ENCODE peak calls at places on chromosomes 11 and 22, in four cellular contexts. One of them, this sample, is unnamed.
A peak's percentile ranks its signal among the peaks of the same experiment; 100 is the strongest.

GRCh38 chr22:37260939-37261338 is 16.9 kb upstream of the RAC2 start:
- DNase-seq in body of pancreas: peak; percentile 55
- DNase-seq in heart right ventricle: peak; percentile 50
- DNase-seq in tibial nerve: peak; percentile 47
- DNase-seq in this sample: peak; percentile 44

GRCh38 chr22:37999640-38000272 is 15.4 kb upstream of the SOX10 start:
- DNase-seq in body of pancreas: no peak
- DNase-seq in heart right ventricle: no peak
- DNase-seq in tibial nerve: no peak
- DNase-seq in this sample: no peak

GRCh38 chr22:42714768-42715430 is 5.8 kb downstream of the A4GALT start:
- DNase-seq in body of pancreas: no peak
- DNase-seq in heart right ventricle: no peak
- DNase-seq in tibial nerve: no peak
- DNase-seq in this sample: no peak

GRCh38 chr11:132817387-132817786 is 714.9 kb downstream of the OPCML start:
- DNase-seq in body of pancreas: no peak
- DNase-seq in heart right ventricle: no peak
- DNase-seq in tibial nerve: no peak
- DNase-seq in this sample: no peak

GRCh38 chr11:126317681-126318641 is 14.1 kb downstream of the DCPS start:
- DNase-seq in body of pancreas: peak; percentile 32
- DNase-seq in heart right ventricle: peak; percentile 81
- DNase-seq in tibial nerve: peak; percentile 83
- DNase-seq in this sample: no peak

GRCh38 chr11:84144531-84144930 is 858.4 kb upstream of the CCDC90B start:
- DNase-seq in body of pancreas: no peak
- DNase-seq in heart right ventricle: no peak
- DNase-seq in tibial nerve: no peak
- DNase-seq in this sample: no peak

GRCh38 chr11:101723371-101723770 is 139.6 kb upstream of the TRPC6 start:
- DNase-seq in body of pancreas: no peak
- DNase-seq in heart right ventricle: no peak
- DNase-seq in tibial nerve: no peak
- DNase-seq in this sample: no peak

GRCh38 chr11:133070053-133070713 is 462.1 kb downstream of the OPCML start:
- DNase-seq in body of pancreas: no peak
- DNase-seq in heart right ventricle: no peak
- DNase-seq in tibial nerve: no peak
- DNase-seq in this sample: no peak

GRCh38 chr11:65415499-65416340 is 6.9 kb upstream of the NEAT1 start:
- DNase-seq in body of pancreas: no peak
- DNase-seq in heart right ventricle: no peak
- DNase-seq in tibial nerve: no peak
- DNase-seq in this sample: no peak

GRCh38 chr22:27075891-27076290 is 418.5 kb downstream of the MIAT start:
- DNase-seq in body of pancreas: no peak
- DNase-seq in heart right ventricle: no peak
- DNase-seq in tibial nerve: no peak
- DNase-seq in this sample: no peak

GRCh38 chr11:125214466-125215204 is 50.1 kb downstream of the PKNOX2 start:
- DNase-seq in body of pancreas: no peak
- DNase-seq in heart right ventricle: peak; percentile 72
- DNase-seq in tibial nerve: no peak
- DNase-seq in this sample: no peak

GRCh38 chr22:26885441-26886261 is 228.3 kb downstream of the MIAT start:
- DNase-seq in body of pancreas: no peak
- DNase-seq in heart right ventricle: no peak
- DNase-seq in tibial nerve: no peak
- DNase-seq in this sample: no peak

GRCh38 chr11:90738799-90739198 is 516.0 kb upstream of the CHORDC1 start:
- DNase-seq in body of pancreas: no peak
- DNase-seq in heart right ventricle: no peak
- DNase-seq in tibial nerve: no peak
- DNase-seq in this sample: no peak

GRCh38 chr11:64787526-64788320 is 9.4 kb upstream of the SF1 start:
- DNase-seq in body of pancreas: peak; percentile 77
- DNase-seq in heart right ventricle: peak; percentile 34
- DNase-seq in tibial nerve: peak; percentile 51
- DNase-seq in this sample: peak; percentile 71

GRCh38 chr11:118007040-118007439 is 20.8 kb downstream of the IL10RA start:
- DNase-seq in body of pancreas: no peak
- DNase-seq in heart right ventricle: no peak
- DNase-seq in tibial nerve: no peak
- DNase-seq in this sample: no peak
- H3K27ac ChIP-seq in body of pancreas: no peak overlapping the region
- H3K27ac ChIP-seq in heart right ventricle: peak overlapping the region; percentile 95
- H3K27ac ChIP-seq in tibial nerve: peak overlapping the region; percentile 80
- H3K27ac ChIP-seq in this sample: no peak overlapping the region

GRCh38 chr11:35321111-35321510 is 98.2 kb downstream of the SLC1A2 start:
- DNase-seq in body of pancreas: no peak
- DNase-seq in heart right ventricle: no peak
- DNase-seq in tibial nerve: no peak
- DNase-seq in this sample: no peak

GRCh38 chr11:35322321-35322979 is 96.9 kb downstream of the SLC1A2 start:
- DNase-seq in body of pancreas: no peak
- DNase-seq in heart right ventricle: no peak
- DNase-seq in tibial nerve: no peak
- DNase-seq in this sample: no peak

GRCh38 chr11:35324183-35324582 is 95.2 kb downstream of the SLC1A2 start:
- DNase-seq in body of pancreas: no peak
- DNase-seq in heart right ventricle: no peak
- DNase-seq in tibial nerve: no peak
- DNase-seq in this sample: no peak

GRCh38 chr11:35323076-35323868 is 96.1 kb downstream of the SLC1A2 start:
- DNase-seq in body of pancreas: no peak
- DNase-seq in heart right ventricle: no peak
- DNase-seq in tibial nerve: no peak
- DNase-seq in this sample: no peak

GRCh38 chr11:35321532-35322320 is 97.6 kb downstream of the SLC1A2 start:
- DNase-seq in body of pancreas: peak; percentile 42
- DNase-seq in heart right ventricle: peak; percentile 65
- DNase-seq in tibial nerve: no peak
- DNase-seq in this sample: no peak
- H3K27ac ChIP-seq in body of pancreas: peak overlapping the region; percentile 88
- H3K27ac ChIP-seq in heart right ventricle: peak overlapping the region; percentile 36
- H3K27ac ChIP-seq in tibial nerve: no peak overlapping the region
- H3K27ac ChIP-seq in this sample: no peak overlapping the region

DNA sequence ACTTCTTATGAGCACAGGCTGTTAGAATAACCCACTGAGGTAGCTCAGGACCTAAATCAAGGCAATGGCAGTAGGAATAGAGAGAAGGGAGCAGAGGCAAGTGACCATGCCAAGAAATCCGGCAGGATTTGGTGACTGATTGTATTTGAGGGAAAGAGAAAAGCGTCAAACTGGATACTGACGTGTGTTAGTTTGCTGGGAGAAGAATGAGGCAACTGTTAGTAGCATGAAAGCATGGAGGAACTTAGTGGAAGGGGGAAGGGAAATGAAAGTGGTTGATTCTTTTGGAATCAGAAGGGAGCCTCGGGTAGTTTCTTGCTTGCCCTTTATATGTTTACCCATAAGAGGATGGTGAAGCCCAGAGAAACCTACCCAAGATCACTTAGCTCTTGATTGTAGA is 8.3 kb downstream of the PPFIBP2 start:
- DNase-seq in body of pancreas: no peak
- DNase-seq in heart right ventricle: no peak
- DNase-seq in tibial nerve: no peak
- DNase-seq in this sample: no peak
- H3K27ac ChIP-seq in body of pancreas: no peak overlapping the region
- H3K27ac ChIP-seq in heart right ventricle: peak overlapping the region; percentile 82
- H3K27ac ChIP-seq in tibial nerve: peak overlapping the region; percentile 75
- H3K27ac ChIP-seq in this sample: no peak overlapping the region

GRCh38 chr11:128515086-128515485 is 72.3 kb downstream of the ETS1 start:
- DNase-seq in body of pancreas: no peak
- DNase-seq in heart right ventricle: no peak
- DNase-seq in tibial nerve: no peak
- DNase-seq in this sample: no peak
- H3K27ac ChIP-seq in body of pancreas: peak overlapping the region; percentile 30
- H3K27ac ChIP-seq in heart right ventricle: peak overlapping the region; percentile 98
- H3K27ac ChIP-seq in tibial nerve: no peak overlapping the region
- H3K27ac ChIP-seq in this sample: peak overlapping the region; percentile 91

DNA sequence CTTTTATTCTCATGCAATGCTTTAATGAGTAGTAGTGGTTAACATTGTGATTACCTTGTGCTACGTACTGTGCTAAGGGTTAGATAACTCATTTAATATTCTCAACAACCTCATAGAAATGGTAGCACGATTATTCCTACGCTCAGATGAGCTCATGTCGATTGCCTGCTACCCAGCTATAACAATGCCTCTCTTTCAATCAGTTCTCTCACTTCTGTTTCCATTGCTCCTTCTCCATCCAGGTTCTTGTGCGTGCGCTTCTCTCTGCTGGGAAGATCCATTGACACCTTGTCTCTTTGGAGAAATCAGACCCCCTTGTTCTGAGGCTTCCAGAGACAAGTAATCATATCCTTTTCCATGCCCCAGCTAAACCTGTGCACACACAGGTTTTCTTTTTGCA is 120.8 kb downstream of the NECTIN1 start:
- DNase-seq in body of pancreas: no peak
- DNase-seq in heart right ventricle: no peak
- DNase-seq in tibial nerve: no peak
- DNase-seq in this sample: no peak
- H3K27ac ChIP-seq in body of pancreas: no peak overlapping the region
- H3K27ac ChIP-seq in heart right ventricle: no peak overlapping the region
- H3K27ac ChIP-seq in tibial nerve: no peak overlapping the region
- H3K27ac ChIP-seq in this sample: no peak overlapping the region

GRCh38 chr11:76614471-76615183 is 55.9 kb downstream of the LRRC32 start:
- DNase-seq in body of pancreas: no peak
- DNase-seq in heart right ventricle: peak; percentile 71
- DNase-seq in tibial nerve: no peak
- DNase-seq in this sample: no peak
- H3K27ac ChIP-seq in body of pancreas: no peak overlapping the region
- H3K27ac ChIP-seq in heart right ventricle: peak overlapping the region; percentile 75
- H3K27ac ChIP-seq in tibial nerve: no peak overlapping the region
- H3K27ac ChIP-seq in this sample: no peak overlapping the region

GRCh38 chr11:6927030-6927617 is 898 bp downstream of the ZNF215 start:
- DNase-seq in body of pancreas: no peak
- DNase-seq in heart right ventricle: no peak
- DNase-seq in tibial nerve: no peak
- DNase-seq in this sample: no peak
- H3K27ac ChIP-seq in body of pancreas: peak overlapping the region; percentile 58
- H3K27ac ChIP-seq in heart right ventricle: peak overlapping the region; percentile 62
- H3K27ac ChIP-seq in tibial nerve: no peak overlapping the region
- H3K27ac ChIP-seq in this sample: no peak overlapping the region

GRCh38 chr11:16790484-16791240 is 52.2 kb downstream of the C11orf58 start:
- DNase-seq in body of pancreas: no peak
- DNase-seq in heart right ventricle: no peak
- DNase-seq in tibial nerve: no peak
- DNase-seq in this sample: no peak

GRCh38 chr11:16793511-16793910 is 55.1 kb downstream of the C11orf58 start:
- DNase-seq in body of pancreas: no peak
- DNase-seq in heart right ventricle: no peak
- DNase-seq in tibial nerve: no peak
- DNase-seq in this sample: no peak

GRCh38 chr11:16793009-16793408 is 54.6 kb downstream of the C11orf58 start:
- DNase-seq in body of pancreas: no peak
- DNase-seq in heart right ventricle: no peak
- DNase-seq in tibial nerve: no peak
- DNase-seq in this sample: no peak

GRCh38 chr11:16791494-16791961 is 53.1 kb downstream of the C11orf58 start:
- DNase-seq in body of pancreas: no peak
- DNase-seq in heart right ventricle: peak; percentile 28
- DNase-seq in tibial nerve: peak; percentile 49
- DNase-seq in this sample: no peak

DNA sequence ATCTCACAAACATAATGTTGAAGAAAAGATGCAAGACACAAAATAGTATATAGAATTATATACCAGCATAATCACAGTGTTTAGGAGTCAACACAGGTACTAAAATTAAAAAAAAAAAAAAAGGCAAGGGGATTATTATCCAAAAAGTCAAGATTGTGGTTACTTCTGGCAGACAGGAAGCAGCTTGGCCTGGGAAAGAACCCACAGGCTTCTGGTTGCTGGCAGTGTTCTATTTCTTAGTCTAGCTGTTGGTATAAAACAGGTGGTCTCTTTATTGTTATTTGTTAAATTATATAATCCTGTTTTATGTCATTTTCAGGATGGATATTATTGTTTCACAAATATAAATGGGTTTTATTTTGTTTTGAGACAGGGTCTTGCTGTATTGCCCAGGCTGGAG is 54.0 kb downstream of the C11orf58 start:
- DNase-seq in body of pancreas: no peak
- DNase-seq in heart right ventricle: no peak
- DNase-seq in tibial nerve: no peak
- DNase-seq in this sample: no peak
- H3K27ac ChIP-seq in body of pancreas: no peak overlapping the region
- H3K27ac ChIP-seq in heart right ventricle: peak overlapping the region; percentile 84
- H3K27ac ChIP-seq in tibial nerve: no peak overlapping the region
- H3K27ac ChIP-seq in this sample: no peak overlapping the region

GRCh38 chr11:60281482-60281881 is 1.0 kb downstream of the MS4A4A start:
- DNase-seq in body of pancreas: no peak
- DNase-seq in heart right ventricle: no peak
- DNase-seq in tibial nerve: no peak
- DNase-seq in this sample: no peak
- H3K27ac ChIP-seq in body of pancreas: no peak overlapping the region
- H3K27ac ChIP-seq in heart right ventricle: peak overlapping the region; percentile 86
- H3K27ac ChIP-seq in tibial nerve: peak overlapping the region; percentile 16
- H3K27ac ChIP-seq in this sample: no peak overlapping the region

GRCh38 chr11:78023426-78023825 is 350 bp upstream of the KCTD14 start:
- DNase-seq in body of pancreas: no peak
- DNase-seq in heart right ventricle: no peak
- DNase-seq in tibial nerve: no peak
- DNase-seq in this sample: no peak

GRCh38 chr11:78019808-78020207 is 3.3 kb downstream of the KCTD14 start:
- DNase-seq in body of pancreas: no peak
- DNase-seq in heart right ventricle: no peak
- DNase-seq in tibial nerve: no peak
- DNase-seq in this sample: no peak

GRCh38 chr11:78025378-78025777 is 2.3 kb upstream of the KCTD14 start:
- DNase-seq in body of pancreas: no peak
- DNase-seq in heart right ventricle: no peak
- DNase-seq in tibial nerve: no peak
- DNase-seq in this sample: no peak

GRCh38 chr11:78020248-78020647 is 2.8 kb downstream of the KCTD14 start:
- DNase-seq in body of pancreas: no peak
- DNase-seq in heart right ventricle: no peak
- DNase-seq in tibial nerve: no peak
- DNase-seq in this sample: no peak

GRCh38 chr11:78022397-78023396 is at the start of gene KCTD14:
- DNase-seq in body of pancreas: peak; percentile 79
- DNase-seq in heart right ventricle: peak; percentile 8
- DNase-seq in tibial nerve: peak; percentile 11
- DNase-seq in this sample: no peak
- H3K27ac ChIP-seq in body of pancreas: peak within 1 kb of the TSS; percentile 93
- H3K27ac ChIP-seq in heart right ventricle: no peak within 1 kb of the TSS
- H3K27ac ChIP-seq in tibial nerve: peak within 1 kb of the TSS; percentile 75
- H3K27ac ChIP-seq in this sample: no peak within 1 kb of the TSS